ENCODE peak calls at places on chromosome 4, in six cellular contexts. W, X, M, C, U and Y are unnamed samples.

GRCh38 chr4:81473086-81473396 is 1.3 kb upstream of the RASGEF1B start:
- DNase-seq in W (no peak), X (no peak), M (no peak), C (no peak), U (no peak), Y (no peak)

GRCh38 chr4:114015444-114015899 is 36.0 kb upstream of the ARSJ start:
- DNase-seq in W (peak), X (peak), M (peak), C (no peak), U (no peak), Y (no peak)

GRCh38 chr4:170716868-170717267 is 627.1 kb upstream of the AADAT start:
- DNase-seq in W (no peak), X (no peak), M (no peak), C (no peak), U (no peak), Y (no peak)

GRCh38 chr4:186685744-186686143 is 37.9 kb downstream of the FAT1 start:
- DNase-seq in W (peak), X (no peak), M (peak), C (no peak), U (no peak), Y (peak)

GRCh38 chr4:170229021-170229420 is 139.3 kb upstream of the AADAT start:
- DNase-seq in W (no peak), X (no peak), M (no peak), C (no peak), U (no peak), Y (no peak)

GRCh38 chr4:185535818-185536729 is 767 bp upstream of the PDLIM3 start:
- DNase-seq in W (no peak), X (peak), M (no peak), C (no peak), U (no peak), Y (no peak)

GRCh38 chr4:53905935-53906377 is 158.4 kb downstream of the CHIC2 start:
- DNase-seq in W (peak), X (peak), M (no peak), C (peak), U (no peak), Y (peak)

GRCh38 chr4:18882468-18882867 is 860.9 kb upstream of the LCORL start:
- DNase-seq in W (peak), X (no peak), M (no peak), C (no peak), U (no peak), Y (peak)

GRCh38 chr4:79893441-79893840 is 179.6 kb downstream of the ANTXR2 start:
- DNase-seq in W (no peak), X (no peak), M (no peak), C (no peak), U (no peak), Y (no peak)

GRCh38 chr4:69032847-69033638 is 63.2 kb upstream of the UGT2B7 start:
- DNase-seq in W (peak), X (no peak), M (no peak), C (no peak), U (no peak), Y (peak)

GRCh38 chr4:139988863-139989765 is 164.9 kb downstream of the MAML3 start:
- DNase-seq in W (peak), X (no peak), M (peak), C (no peak), U (no peak), Y (peak)

GRCh38 chr4:76546282-76547166 is 111.5 kb downstream of the SHROOM3 start:
- DNase-seq in W (peak), X (no peak), M (no peak), C (no peak), U (no peak), Y (no peak)

GRCh38 chr4:159071178-159071968 is 31.5 kb upstream of the RAPGEF2 start:
- DNase-seq in W (peak), X (no peak), M (no peak), C (no peak), U (no peak), Y (peak)

GRCh38 chr4:3677671-3678070 is 88.5 kb upstream of the ADRA2C start:
- DNase-seq in W (no peak), X (no peak), M (no peak), C (no peak), U (no peak), Y (no peak)

GRCh38 chr4:68361146-68361589 is 11.3 kb upstream of the YTHDC1 start:
- DNase-seq in W (peak), X (no peak), M (no peak), C (no peak), U (no peak), Y (peak)

GRCh38 chr4:107379054-107379869 is 340.8 kb downstream of the PAPSS1 start:
- DNase-seq in W (peak), X (no peak), M (no peak), C (no peak), U (no peak), Y (no peak)

GRCh38 chr4:5758741-5759140 is 47.7 kb downstream of the EVC start:
- DNase-seq in W (peak), X (no peak), M (peak), C (peak), U (no peak), Y (no peak)

GRCh38 chr4:4423706-4424498 is 37.0 kb downstream of the NSG1 start:
- DNase-seq in W (no peak), X (no peak), M (no peak), C (no peak), U (no peak), Y (no peak)

GRCh38 chr4:2931765-2932560 is 31.2 kb downstream of the NOP14 start:
- DNase-seq in W (no peak), X (no peak), M (no peak), C (peak), U (no peak), Y (no peak)

GRCh38 chr4:7197910-7198309 is 5.6 kb downstream of the SORCS2 start:
- DNase-seq in W (no peak), X (peak), M (no peak), C (no peak), U (no peak), Y (no peak)

GRCh38 chr4:129515356-129515755 is 419.4 kb downstream of the C4orf33 start:
- DNase-seq in W (no peak), X (no peak), M (no peak), C (no peak), U (no peak), Y (no peak)

GRCh38 chr4:24778427-24779225 is 16.7 kb upstream of the SOD3 start:
- DNase-seq in W (peak), X (no peak), M (no peak), C (no peak), U (no peak), Y (no peak)

GRCh38 chr4:101967697-101968346 is 177.3 kb downstream of the BANK1 start:
- DNase-seq in W (no peak), X (no peak), M (no peak), C (no peak), U (no peak), Y (no peak)

GRCh38 chr4:23717528-23718248 is 172.2 kb downstream of the PPARGC1A start:
- DNase-seq in W (peak), X (peak), M (peak), C (no peak), U (peak), Y (peak)

GRCh38 chr4:4677825-4678522 is 136.1 kb upstream of the STX18 start:
- DNase-seq in W (peak), X (peak), M (no peak), C (no peak), U (peak), Y (no peak)

GRCh38 chr4:152735302-152735917 is 44.1 kb downstream of the TIGD4 start:
- DNase-seq in W (peak), X (peak), M (peak), C (peak), U (peak), Y (no peak)

GRCh38 chr4:94649381-94650128 is 108.2 kb upstream of the BMPR1B start:
- DNase-seq in W (peak), X (no peak), M (no peak), C (no peak), U (no peak), Y (no peak)

GRCh38 chr4:19381068-19381467 is 870.6 kb upstream of the SLIT2 start:
- DNase-seq in W (peak), X (no peak), M (no peak), C (no peak), U (no peak), Y (no peak)

GRCh38 chr4:5220028-5220427 is 168.7 kb downstream of the STK32B start:
- DNase-seq in W (peak), X (no peak), M (no peak), C (no peak), U (no peak), Y (no peak)

GRCh38 chr4:84579410-84579791 is 3.5 kb upstream of the CDS1 start:
- DNase-seq in W (no peak), X (no peak), M (no peak), C (no peak), U (no peak), Y (no peak)

GRCh38 chr4:112038861-112039260 is 106.4 kb upstream of the FAM241A start:
- DNase-seq in W (peak), X (no peak), M (no peak), C (no peak), U (no peak), Y (no peak)

GRCh38 chr4:163556169-163556568 is 61.7 kb downstream of the TMA16 start:
- DNase-seq in W (peak), X (no peak), M (no peak), C (no peak), U (no peak), Y (no peak)

GRCh38 chr4:182880387-182881356 is 36.5 kb downstream of the DCTD start:
- DNase-seq in W (peak), X (no peak), M (no peak), C (no peak), U (no peak), Y (peak)

GRCh38 chr4:52076731-52077130 is 25.6 kb downstream of the SPATA18 start:
- DNase-seq in W (no peak), X (peak), M (no peak), C (no peak), U (no peak), Y (no peak)

GRCh38 chr4:39638358-39639239 is at the start of gene SMIM14:
- DNase-seq in W (peak), X (peak), M (peak), C (no peak), U (peak), Y (peak)

GRCh38 chr4:39636786-39637185 is 1.9 kb downstream of the SMIM14 start:
- DNase-seq in W (peak), X (no peak), M (no peak), C (no peak), U (no peak), Y (no peak)

GRCh38 chr4:39641451-39641850 is 2.8 kb upstream of the SMIM14 start:
- DNase-seq in W (no peak), X (no peak), M (no peak), C (no peak), U (no peak), Y (no peak)

GRCh38 chr4:39635023-39635422 is 3.6 kb downstream of the SMIM14 start:
- DNase-seq in W (no peak), X (no peak), M (no peak), C (no peak), U (no peak), Y (no peak)

GRCh38 chr4:39637572-39638357 is 900 bp downstream of the SMIM14 start:
- DNase-seq in W (peak), X (peak), M (no peak), C (no peak), U (peak), Y (peak)
- TF ChIP-seq SMC3 in W (no peak), X (peak), M (no peak), C (no peak), U (no peak), Y (no peak)

GRCh38 chr4:86679441-86679840 is 85.3 kb downstream of the PTPN13 start:
- DNase-seq in W (no peak), X (no peak), M (no peak), C (no peak), U (no peak), Y (no peak)

GRCh38 chr4:86688026-86688425 is 93.9 kb downstream of the PTPN13 start:
- DNase-seq in W (no peak), X (no peak), M (no peak), C (no peak), U (no peak), Y (no peak)

GRCh38 chr4:86686741-86687140 is 92.6 kb downstream of the PTPN13 start:
- DNase-seq in W (no peak), X (no peak), M (no peak), C (no peak), U (no peak), Y (no peak)

GRCh38 chr4:86683983-86684382 is 89.9 kb downstream of the PTPN13 start:
- DNase-seq in W (no peak), X (no peak), M (no peak), C (no peak), U (no peak), Y (no peak)

DNA sequence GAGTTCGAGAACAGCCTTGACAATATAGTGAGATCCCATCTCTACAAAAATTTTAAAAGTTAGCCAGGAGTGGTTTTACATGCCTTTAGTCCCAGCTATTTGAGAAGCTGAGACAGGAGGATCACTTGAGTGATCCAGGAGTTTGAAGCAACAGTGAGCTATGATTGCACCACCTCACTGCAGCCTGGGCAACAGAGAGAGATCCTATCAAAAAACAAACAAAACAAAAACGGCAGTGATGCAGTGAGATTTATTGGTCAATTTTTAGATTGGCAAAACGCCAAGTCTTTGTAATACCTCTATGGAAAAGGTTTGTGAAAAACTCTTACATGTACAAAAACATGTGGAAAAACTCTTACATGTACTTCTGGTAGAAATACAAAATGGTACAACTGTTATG is 91.3 kb downstream of the PTPN13 start:
- DNase-seq in W (peak), X (peak), M (no peak), C (no peak), U (no peak), Y (peak)
- TF ChIP-seq SMC3 in W (no peak), X (no peak), M (no peak), C (no peak), U (no peak), Y (no peak)

DNA sequence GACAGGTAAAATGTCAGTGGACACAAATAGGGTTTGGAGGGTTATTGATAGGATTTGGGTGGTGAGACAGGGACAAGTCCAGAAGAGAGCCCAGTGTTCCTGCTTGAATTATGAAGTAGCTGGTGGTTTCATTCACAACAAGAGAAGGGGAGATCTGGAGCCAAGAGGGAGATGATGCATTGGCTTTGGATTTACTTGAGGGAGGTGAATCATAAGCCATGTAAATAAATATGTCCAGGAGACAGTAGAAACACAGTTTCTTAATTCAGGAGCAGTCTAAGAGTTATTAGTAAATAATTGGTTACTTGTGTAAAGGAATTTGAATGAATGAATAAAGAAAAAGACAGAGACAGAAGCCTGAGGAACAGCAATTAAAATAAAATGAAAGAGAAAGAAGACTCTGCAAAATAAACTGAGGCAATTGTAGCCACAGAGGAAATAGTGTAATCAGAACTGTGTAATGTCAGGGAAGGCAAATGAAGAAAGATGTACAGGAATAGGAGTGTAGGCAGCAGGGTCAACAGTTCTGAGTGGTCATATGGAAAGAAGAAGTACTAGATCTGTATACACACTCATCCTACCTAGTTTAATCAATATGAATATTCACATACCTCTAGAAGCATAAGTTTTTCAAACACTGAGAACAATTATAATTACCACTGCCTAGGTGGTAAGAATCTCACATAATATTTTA is 50.2 kb upstream of the CXCL8 start:
- DNase-seq in W (peak), X (no peak), M (no peak), C (no peak), U (no peak), Y (no peak)
- TF ChIP-seq SMC3 in W (no peak), X (no peak), M (no peak), C (no peak), U (no peak), Y (no peak)

DNA sequence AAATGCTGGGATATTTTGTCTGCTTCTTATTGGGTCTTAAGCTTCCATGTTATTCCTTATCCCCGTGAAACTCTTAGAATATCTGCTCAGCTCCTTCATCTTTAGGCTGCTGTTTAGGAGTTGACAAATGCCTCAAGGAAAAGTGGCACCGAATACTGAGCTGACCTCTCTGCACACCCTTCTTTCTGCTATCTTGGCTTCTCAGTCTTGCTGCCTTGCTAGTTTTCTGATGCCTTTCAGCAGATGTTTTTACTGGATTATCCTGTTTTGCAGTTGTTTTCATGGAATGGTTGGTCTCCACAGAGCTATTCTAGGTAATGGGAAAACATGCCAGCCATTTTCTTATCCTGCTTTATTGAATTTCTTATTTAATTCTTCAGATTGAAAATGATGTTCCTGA is 86.3 kb downstream of the GYPE start:
- DNase-seq in W (no peak), X (no peak), M (no peak), C (no peak), U (peak), Y (no peak)
- TF ChIP-seq SMC3 in W (no peak), X (no peak), M (no peak), C (no peak), U (no peak), Y (no peak)

GRCh38 chr4:125741825-125742452 is 427.2 kb downstream of the FAT4 start:
- DNase-seq in W (peak), X (peak), M (no peak), C (no peak), U (no peak), Y (peak)
- TF ChIP-seq SMC3 in W (peak), X (peak), M (peak), C (peak), U (no peak), Y (no peak)

GRCh38 chr4:145083891-145084640 is 13.9 kb downstream of the ANAPC10 start:
- DNase-seq in W (peak), X (no peak), M (no peak), C (no peak), U (no peak), Y (peak)
- TF ChIP-seq SMC3 in W (no peak), X (no peak), M (no peak), C (no peak), U (no peak), Y (no peak)

GRCh38 chr4:85738721-85739120 is 263.8 kb downstream of the ARHGAP24 start:
- DNase-seq in W (no peak), X (no peak), M (no peak), C (no peak), U (no peak), Y (no peak)

GRCh38 chr4:85744950-85745349 is 270.0 kb downstream of the ARHGAP24 start:
- DNase-seq in W (no peak), X (no peak), M (no peak), C (no peak), U (no peak), Y (no peak)

GRCh38 chr4:85741421-85741820 is 266.5 kb downstream of the ARHGAP24 start:
- DNase-seq in W (no peak), X (no peak), M (no peak), C (no peak), U (no peak), Y (no peak)

GRCh38 chr4:85740431-85740861 is 265.5 kb downstream of the ARHGAP24 start:
- DNase-seq in W (peak), X (no peak), M (no peak), C (no peak), U (no peak), Y (no peak)

DNA sequence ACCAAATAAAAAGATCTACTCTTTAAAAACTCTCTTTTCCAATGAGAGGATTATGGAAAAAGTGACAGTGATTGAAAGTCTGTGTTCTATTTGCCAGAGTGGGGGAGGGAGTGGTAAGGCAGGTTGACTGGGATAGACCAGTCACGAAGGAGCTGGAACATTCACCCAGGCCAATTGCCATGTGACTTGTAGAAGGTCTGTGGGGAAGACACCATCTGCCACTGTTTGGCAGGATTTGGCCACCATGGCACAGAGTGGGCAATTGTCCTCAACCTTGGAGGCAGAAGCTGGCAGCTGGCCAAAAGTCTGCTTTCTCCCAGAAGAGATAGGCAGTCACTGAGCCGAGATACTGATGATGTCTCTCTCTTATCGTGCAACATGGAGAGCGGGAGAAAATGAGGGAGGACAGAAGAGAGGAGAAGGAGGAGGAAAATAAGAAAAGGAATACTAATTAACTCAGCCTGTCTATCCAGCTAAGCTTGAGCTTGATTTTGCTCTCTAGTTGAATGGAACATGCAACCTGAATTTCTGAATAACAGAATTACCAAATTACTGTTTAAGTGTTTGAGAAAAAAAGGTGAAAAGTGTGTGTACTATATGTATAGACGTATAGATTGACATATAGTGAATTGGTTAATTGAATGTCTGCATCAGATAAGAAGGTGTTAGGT is 267.1 kb downstream of the ARHGAP24 start:
- DNase-seq in W (no peak), X (peak), M (no peak), C (no peak), U (peak), Y (no peak)
- TF ChIP-seq SMC3 in W (no peak), X (no peak), M (no peak), C (no peak), U (no peak), Y (no peak)

GRCh38 chr4:85783483-85783882 is 308.5 kb downstream of the ARHGAP24 start:
- DNase-seq in W (peak), X (no peak), M (no peak), C (no peak), U (no peak), Y (no peak)
- TF ChIP-seq SMC3 in W (no peak), X (no peak), M (no peak), C (no peak), U (no peak), Y (no peak)

GRCh38 chr4:47465008-47465407 is 1.5 kb upstream of the COMMD8 start:
- DNase-seq in W (no peak), X (no peak), M (no peak), C (peak), U (no peak), Y (no peak)
- TF ChIP-seq SMC3 in W (no peak), X (no peak), M (no peak), C (no peak), U (no peak), Y (no peak)